ENCODE peak calls at places on chromosomes 4 and X, in nine cellular contexts. X, Z, P, Q, H, M, R, U and T are unnamed samples.

GRCh38 chr4:110484767-110485166 is 8.8 kb downstream of the ENPEP start:
- DNase-seq in P (no peak), X (no peak), Z (no peak), M (no peak), U (no peak), R (peak), Q (no peak), H (no peak), T (no peak)

GRCh38 chrX:108664701-108665100 is 71.7 kb downstream of the IRS4 start:
- DNase-seq in R (no peak), Z (no peak), U (no peak), P (no peak), H (no peak), X (no peak), Q (no peak), M (no peak), T (no peak)

GRCh38 chrX:13144927-13145659 is 100.7 kb upstream of the FAM9C start:
- DNase-seq in X (no peak), M (no peak), R (no peak), Z (no peak), H (no peak), P (no peak), U (no peak), Q (no peak), T (no peak)

GRCh38 chrX:56530011-56530410 is 33.4 kb upstream of the UBQLN2 start:
- DNase-seq in U (no peak), M (no peak), R (no peak), H (no peak), P (no peak), X (no peak), Q (no peak), Z (no peak), T (no peak)

GRCh38 chr4:73142995-73143547 is 73.6 kb upstream of the COX18 start:
- DNase-seq in Q (no peak), Z (no peak), R (peak), U (no peak), X (peak), H (no peak), P (no peak), M (no peak), T (no peak)

GRCh38 chr4:1295405-1296055 is 5.8 kb downstream of the MAEA start:
- DNase-seq in R (no peak), P (no peak), U (no peak), Q (no peak), Z (peak), H (no peak), M (peak), X (no peak), T (no peak)

GRCh38 chr4:2417765-2418651 is at the start of gene ZFYVE28:
- DNase-seq in R (peak), Z (no peak), M (no peak), H (peak), U (no peak), X (no peak), Q (no peak), P (peak), T (no peak)

GRCh38 chr4:127732623-127733199 is 2.5 kb downstream of the SLC25A31 start:
- DNase-seq in Z (no peak), U (no peak), P (no peak), R (peak), X (peak), M (no peak), H (peak), Q (no peak), T (no peak)

GRCh38 chr4:79576480-79576803 is 168.4 kb upstream of the GK2 start:
- DNase-seq in M (no peak), R (peak), Z (no peak), Q (no peak), P (no peak), H (peak), X (peak), U (no peak), T (no peak)

GRCh38 chrX:81261576-81261975 is 59.7 kb downstream of the SH3BGRL start:
- DNase-seq in Q (no peak), H (peak), Z (no peak), M (no peak), P (no peak), X (no peak), U (no peak), R (peak), T (no peak)

GRCh38 chr4:143438710-143439109 is 74.8 kb upstream of the SMARCA5 start:
- DNase-seq in H (no peak), U (no peak), R (no peak), M (no peak), P (no peak), X (no peak), Z (no peak), Q (no peak), T (no peak)

GRCh38 chr4:39533541-39533940 is 6.3 kb upstream of the UGDH start:
- DNase-seq in R (no peak), U (no peak), H (no peak), M (no peak), P (no peak), Q (no peak), X (no peak), Z (no peak), T (no peak)

GRCh38 chr4:75718529-75718928 is 5.8 kb upstream of the USO1 start:
- DNase-seq in U (no peak), R (no peak), P (no peak), M (no peak), Z (no peak), H (no peak), X (no peak), Q (no peak), T (no peak)

GRCh38 chr4:83561381-83561780 is 25.5 kb downstream of the GPAT3 start:
- DNase-seq in P (no peak), U (no peak), R (peak), H (peak), M (no peak), X (no peak), Q (no peak), Z (no peak), T (no peak)

GRCh38 chrX:276588-277171 is 4.5 kb upstream of the PLCXD1 start:
- DNase-seq in Z (peak), U (no peak), H (peak), Q (no peak), R (peak), M (peak), P (peak), X (no peak), T (peak)

GRCh38 chr4:141275834-141276233 is 55.1 kb downstream of the ZNF330 start:
- DNase-seq in M (no peak), Z (no peak), X (no peak), Q (no peak), U (no peak), P (no peak), H (no peak), R (peak), T (no peak)

GRCh38 chr4:69039071-69039470 is 57.2 kb upstream of the UGT2B7 start:
- DNase-seq in R (peak), X (no peak), H (no peak), M (no peak), Z (no peak), U (no peak), Q (no peak), P (no peak), T (no peak)

GRCh38 chr4:1499465-1499864 is 93.2 kb upstream of the NKX1-1 start:
- DNase-seq in Q (peak), H (no peak), R (no peak), Z (peak), X (no peak), M (no peak), U (no peak), P (peak), T (no peak)

GRCh38 chr4:3657917-3658913 is 108.0 kb upstream of the ADRA2C start:
- DNase-seq in R (peak), M (no peak), U (no peak), H (no peak), P (no peak), Z (peak), Q (no peak), X (no peak), T (no peak)

DNA sequence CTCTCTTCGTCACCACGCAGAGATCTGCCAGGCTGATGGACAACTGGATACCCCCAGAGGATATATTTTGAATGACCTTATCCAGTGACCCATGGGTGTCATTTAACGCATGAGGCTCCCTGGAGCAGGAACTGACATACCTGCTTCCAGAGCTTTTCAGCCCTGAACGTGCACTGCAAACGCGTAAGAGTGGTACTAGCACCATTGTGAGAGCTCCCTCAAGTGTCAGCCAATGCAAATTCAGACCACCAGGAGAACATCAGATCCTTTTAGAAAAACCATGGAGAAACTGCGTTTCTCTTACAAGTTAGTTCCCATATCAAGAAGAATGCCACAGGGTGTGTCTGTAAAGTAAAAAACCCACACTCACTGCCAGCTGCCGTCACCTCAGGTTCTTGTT is 7.3 kb downstream of the TREX2 start:
- DNase-seq in P (no peak), R (peak), Z (no peak), M (no peak), X (no peak), U (no peak), Q (no peak), H (peak), T (no peak)
- TF ChIP-seq CTCF in P (no peak), R (peak), Z (no peak), M (no peak), X (peak), U (no peak), Q (peak), H (peak), T (no peak)

DNA sequence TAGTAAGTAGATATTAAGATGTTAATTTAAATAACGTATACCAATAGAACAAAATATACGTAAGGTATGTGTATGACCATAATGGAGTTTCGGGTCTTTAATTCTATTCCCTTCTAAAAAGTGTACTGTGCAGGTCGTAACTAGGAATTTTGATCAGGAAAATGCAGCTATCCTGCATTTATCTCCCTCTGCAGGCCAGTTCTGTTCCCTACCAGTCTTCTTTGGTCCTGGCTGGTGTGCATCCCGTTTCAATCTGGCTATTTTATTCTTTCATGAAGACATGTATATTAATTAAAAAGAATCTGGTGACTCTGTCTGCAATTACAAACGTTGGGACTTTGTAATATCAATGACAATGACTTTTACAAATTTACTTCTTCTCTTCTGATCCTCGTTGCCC is 534.1 kb upstream of the AADAT start:
- DNase-seq in H (no peak), M (no peak), X (no peak), Q (no peak), Z (no peak), U (no peak), P (no peak), R (no peak), T (no peak)
- TF ChIP-seq CTCF in H (no peak), M (no peak), X (no peak), Q (no peak), Z (no peak), U (no peak), P (no peak), R (no peak), T (no peak)

GRCh38 chrX:72297953-72298730 is 7.6 kb downstream of the CITED1 start:
- DNase-seq in Z (no peak), H (peak), R (no peak), U (no peak), X (peak), P (no peak), Q (no peak), M (no peak), T (no peak)
- TF ChIP-seq CTCF in Z (no peak), H (peak), R (no peak), U (no peak), X (peak), P (no peak), Q (no peak), M (no peak), T (no peak)

GRCh38 chrX:2447484-2447883 is 53.3 kb downstream of the DHRSX start:
- DNase-seq in H (no peak), X (no peak), Z (no peak), U (no peak), R (no peak), M (no peak), Q (no peak), P (peak), T (no peak)

GRCh38 chrX:2451456-2452316 is 49.1 kb downstream of the DHRSX start:
- DNase-seq in R (peak), Z (no peak), P (peak), U (no peak), M (no peak), H (peak), Q (no peak), X (no peak), T (no peak)

GRCh38 chrX:2450681-2451080 is 50.1 kb downstream of the DHRSX start:
- DNase-seq in Z (no peak), M (no peak), P (no peak), X (no peak), H (no peak), U (no peak), R (no peak), Q (no peak), T (no peak)

GRCh38 chrX:2446815-2447214 is 54.0 kb downstream of the DHRSX start:
- DNase-seq in Q (no peak), U (no peak), M (no peak), H (no peak), P (peak), R (no peak), Z (no peak), X (no peak), T (no peak)

DNA sequence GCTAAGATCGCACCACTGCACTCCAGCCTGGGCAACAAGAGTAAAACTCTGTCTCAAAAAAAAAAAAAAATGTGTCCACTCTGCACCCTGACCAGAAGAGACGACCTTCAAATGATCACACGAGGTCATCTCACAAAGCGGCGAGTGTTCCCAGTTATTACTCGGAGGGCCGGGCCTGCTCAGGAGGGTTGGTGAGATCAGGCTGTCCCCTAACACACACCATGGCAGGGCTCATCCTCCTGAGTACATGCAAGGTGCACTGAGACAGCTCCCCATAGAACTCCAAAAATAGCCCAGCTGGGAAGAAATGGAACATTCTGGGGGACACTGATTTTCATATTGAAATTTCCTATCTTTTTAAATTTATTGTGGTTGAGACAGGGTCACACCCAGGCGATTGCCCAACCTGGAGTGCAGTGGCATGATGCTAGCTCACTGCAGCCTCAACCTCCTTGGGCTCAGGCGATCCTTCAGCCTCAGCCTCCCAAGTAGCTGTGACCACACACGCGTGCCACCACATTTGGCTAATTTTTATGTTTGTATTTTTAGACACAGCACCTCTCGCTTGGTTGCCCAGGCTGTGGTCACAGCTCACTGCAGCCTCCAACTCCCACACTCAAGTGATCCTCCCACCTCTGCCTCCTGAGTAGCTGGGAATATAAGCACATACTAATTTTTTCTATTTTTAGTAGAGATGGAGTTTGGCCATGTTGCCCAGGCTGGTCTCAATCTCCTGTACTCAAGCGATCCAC is 51.5 kb downstream of the DHRSX start:
- DNase-seq in M (no peak), Q (no peak), P (peak), H (no peak), X (no peak), Z (no peak), U (no peak), R (no peak), T (no peak)
- TF ChIP-seq CTCF in M (no peak), Q (no peak), P (no peak), H (no peak), X (no peak), Z (no peak), U (no peak), R (no peak), T (no peak)

GRCh38 chr4:62814510-62815047 is 1594.7 kb downstream of the TECRL start:
- DNase-seq in R (no peak), M (no peak), P (no peak), Z (no peak), H (no peak), U (no peak), X (no peak), Q (no peak), T (no peak)
- TF ChIP-seq CTCF in R (no peak), M (no peak), P (no peak), Z (no peak), H (no peak), U (no peak), X (no peak), Q (no peak), T (no peak)